ENCODE peak calls at places on chromosome 1, in nine cellular contexts. S is left ventricle myocardium inferior; B is CD8-positive, alpha-beta T cell; E is fibroblast of lung; T is SJSA1; D is cardiac muscle cell; L is dorsolateral prefrontal cortex; V is astrocyte; F is GM23338. H is an unnamed sample.

GRCh38 chr1:54812801-54813478 is 11.8 kb upstream of the TTC22 start:
- DNase-seq in S (no peak), B (no peak), E (no peak), T (peak), D (no peak), L (no peak), V (no peak), F (no peak), H (no peak)

GRCh38 chr1:28197682-28198415 is 21.4 kb upstream of the PTAFR start:
- DNase-seq in S (no peak), B (no peak), E (no peak), T (no peak), D (no peak), L (no peak), V (no peak), F (no peak), H (no peak)

GRCh38 chr1:206925116-206925736 is 3.5 kb upstream of the FCMR start:
- DNase-seq in S (no peak), B (peak), E (no peak), T (no peak), D (no peak), L (no peak), V (no peak), F (peak), H (no peak)

GRCh38 chr1:214967865-214968575 is 114.5 kb upstream of the KCNK2 start:
- DNase-seq in S (no peak), B (no peak), E (peak), T (no peak), D (peak), L (no peak), V (peak), F (no peak), H (peak)

GRCh38 chr1:236751385-236751784 is 43.7 kb upstream of the MTR start:
- DNase-seq in S (no peak), B (no peak), E (no peak), T (no peak), D (no peak), L (no peak), V (no peak), F (no peak), H (no peak)

GRCh38 chr1:155061381-155062150 is 2.0 kb upstream of the EFNA4 start:
- DNase-seq in S (peak), B (peak), E (peak), T (peak), D (peak), L (peak), V (peak), F (peak), H (peak)

GRCh38 chr1:59833991-59834390 is 19.2 kb downstream of the HOOK1 start:
- DNase-seq in S (no peak), B (no peak), E (no peak), T (no peak), D (no peak), L (no peak), V (no peak), F (no peak), H (no peak)

GRCh38 chr1:38005195-38006007 is at the start of gene FHL3:
- DNase-seq in S (peak), B (no peak), E (peak), T (peak), D (peak), L (peak), V (peak), F (peak), H (peak)

GRCh38 chr1:2583331-2583791 is 3.2 kb upstream of the PRXL2B start:
- DNase-seq in S (no peak), B (no peak), E (no peak), T (no peak), D (no peak), L (no peak), V (no peak), F (peak), H (no peak)

GRCh38 chr1:151944859-151945575 is 35.7 kb upstream of the THEM4 start:
- DNase-seq in S (no peak), B (no peak), E (no peak), T (no peak), D (no peak), L (no peak), V (no peak), F (no peak), H (no peak)

GRCh38 chr1:227736814-227737432 is 1.7 kb downstream of the SNAP47 start:
- DNase-seq in S (no peak), B (no peak), E (no peak), T (no peak), D (no peak), L (no peak), V (no peak), F (no peak), H (no peak)

GRCh38 chr1:90347366-90347765 is 352.5 kb downstream of the ZNF326 start:
- DNase-seq in S (no peak), B (no peak), E (no peak), T (no peak), D (no peak), L (no peak), V (no peak), F (no peak), H (no peak)

GRCh38 chr1:111032295-111032897 is 68.7 kb upstream of the LRIF1 start:
- DNase-seq in S (no peak), B (no peak), E (peak), T (no peak), D (peak), L (no peak), V (no peak), F (peak), H (peak)

GRCh38 chr1:5419501-5419900 is 572.7 kb downstream of the NPHP4 start:
- DNase-seq in S (no peak), B (no peak), E (no peak), T (no peak), D (no peak), L (no peak), V (no peak), F (no peak), H (no peak)

GRCh38 chr1:76835203-76835602 is 32.1 kb upstream of the ST6GALNAC5 start:
- DNase-seq in S (no peak), B (no peak), E (no peak), T (no peak), D (peak), L (no peak), V (peak), F (no peak), H (peak)

GRCh38 chr1:170360601-170361000 is 171.4 kb upstream of the GORAB start:
- DNase-seq in S (no peak), B (no peak), E (no peak), T (no peak), D (no peak), L (no peak), V (no peak), F (no peak), H (no peak)

GRCh38 chr1:40391688-40392145 is 18.2 kb downstream of the SMAP2 start:
- DNase-seq in S (no peak), B (no peak), E (no peak), T (no peak), D (no peak), L (no peak), V (no peak), F (no peak), H (no peak)

GRCh38 chr1:22540311-22540710 is 23.0 kb upstream of the EPHA8 start:
- DNase-seq in S (no peak), B (no peak), E (no peak), T (no peak), D (peak), L (no peak), V (no peak), F (no peak), H (no peak)

GRCh38 chr1:16608838-16609560 is 4.4 kb downstream of the NBPF1 start:
- DNase-seq in S (no peak), B (no peak), E (no peak), T (peak), D (no peak), L (no peak), V (no peak), F (no peak), H (no peak)

GRCh38 chr1:163275222-163275621 is 46.5 kb upstream of the NUF2 start:
- DNase-seq in S (no peak), B (no peak), E (no peak), T (no peak), D (no peak), L (no peak), V (peak), F (no peak), H (peak)

GRCh38 chr1:82398357-82398756 is 597.6 kb downstream of the ADGRL2 start:
- DNase-seq in S (no peak), B (no peak), E (no peak), T (no peak), D (peak), L (no peak), V (peak), F (no peak), H (no peak)

GRCh38 chr1:247337250-247337746 is 5.6 kb upstream of the ZNF496 start:
- DNase-seq in S (no peak), B (no peak), E (no peak), T (no peak), D (peak), L (no peak), V (no peak), F (no peak), H (no peak)

GRCh38 chr1:192476802-192477298 is 98.7 kb upstream of the RGS1 start:
- DNase-seq in S (peak), B (no peak), E (peak), T (no peak), D (peak), L (peak), V (peak), F (no peak), H (peak)

GRCh38 chr1:58805716-58806571 is 22.1 kb upstream of the JUN start:
- DNase-seq in S (no peak), B (no peak), E (no peak), T (no peak), D (no peak), L (no peak), V (no peak), F (no peak), H (no peak)

GRCh38 chr1:75708910-75709309 is 15.6 kb upstream of the ACADM start:
- DNase-seq in S (no peak), B (no peak), E (peak), T (no peak), D (no peak), L (no peak), V (no peak), F (no peak), H (no peak)

GRCh38 chr1:53525595-53525994 is 66.4 kb downstream of the DMRTB1 start:
- DNase-seq in S (no peak), B (no peak), E (no peak), T (no peak), D (no peak), L (no peak), V (no peak), F (peak), H (no peak)

GRCh38 chr1:110535985-110536384 is 17.0 kb upstream of the KCNA10 start:
- DNase-seq in S (no peak), B (no peak), E (no peak), T (no peak), D (no peak), L (no peak), V (no peak), F (no peak), H (no peak)

GRCh38 chr1:75614455-75615379 is 3.8 kb upstream of the SLC44A5 start:
- DNase-seq in S (peak), B (no peak), E (peak), T (peak), D (peak), L (peak), V (peak), F (peak), H (peak)

GRCh38 chr1:203368624-203369451 is 17.9 kb upstream of the FMOD start:
- DNase-seq in S (peak), B (no peak), E (peak), T (no peak), D (peak), L (no peak), V (no peak), F (no peak), H (peak)

GRCh38 chr1:200075938-200076546 is 48.5 kb downstream of the NR5A2 start:
- DNase-seq in S (no peak), B (no peak), E (peak), T (peak), D (peak), L (no peak), V (peak), F (peak), H (peak)

GRCh38 chr1:178094752-178095645 is 1.1 kb downstream of the RASAL2 start:
- DNase-seq in S (no peak), B (no peak), E (peak), T (no peak), D (peak), L (no peak), V (peak), F (no peak), H (peak)

GRCh38 chr1:92016720-92017316 is 13.0 kb upstream of the EPHX4 start:
- DNase-seq in S (no peak), B (no peak), E (no peak), T (no peak), D (no peak), L (no peak), V (no peak), F (no peak), H (no peak)

GRCh38 chr1:202268817-202269216 is 72.9 kb downstream of the UBE2T start:
- DNase-seq in S (no peak), B (no peak), E (no peak), T (peak), D (no peak), L (no peak), V (no peak), F (no peak), H (no peak)

GRCh38 chr1:70966018-70966638 is 81.5 kb downstream of the PTGER3 start:
- DNase-seq in S (no peak), B (no peak), E (peak), T (no peak), D (peak), L (no peak), V (no peak), F (peak), H (peak)

GRCh38 chr1:40392206-40392605 is 18.7 kb downstream of the SMAP2 start:
- DNase-seq in S (no peak), B (no peak), E (peak), T (peak), D (peak), L (no peak), V (peak), F (no peak), H (peak)

GRCh38 chr1:54537611-54538010 is 10.4 kb upstream of the ACOT11 start:
- DNase-seq in S (no peak), B (no peak), E (no peak), T (peak), D (no peak), L (no peak), V (no peak), F (no peak), H (no peak)

GRCh38 chr1:3900150-3900968 is at the start of gene C1orf174:
- DNase-seq in S (peak), B (peak), E (peak), T (peak), D (peak), L (peak), V (peak), F (peak), H (peak)

DNA sequence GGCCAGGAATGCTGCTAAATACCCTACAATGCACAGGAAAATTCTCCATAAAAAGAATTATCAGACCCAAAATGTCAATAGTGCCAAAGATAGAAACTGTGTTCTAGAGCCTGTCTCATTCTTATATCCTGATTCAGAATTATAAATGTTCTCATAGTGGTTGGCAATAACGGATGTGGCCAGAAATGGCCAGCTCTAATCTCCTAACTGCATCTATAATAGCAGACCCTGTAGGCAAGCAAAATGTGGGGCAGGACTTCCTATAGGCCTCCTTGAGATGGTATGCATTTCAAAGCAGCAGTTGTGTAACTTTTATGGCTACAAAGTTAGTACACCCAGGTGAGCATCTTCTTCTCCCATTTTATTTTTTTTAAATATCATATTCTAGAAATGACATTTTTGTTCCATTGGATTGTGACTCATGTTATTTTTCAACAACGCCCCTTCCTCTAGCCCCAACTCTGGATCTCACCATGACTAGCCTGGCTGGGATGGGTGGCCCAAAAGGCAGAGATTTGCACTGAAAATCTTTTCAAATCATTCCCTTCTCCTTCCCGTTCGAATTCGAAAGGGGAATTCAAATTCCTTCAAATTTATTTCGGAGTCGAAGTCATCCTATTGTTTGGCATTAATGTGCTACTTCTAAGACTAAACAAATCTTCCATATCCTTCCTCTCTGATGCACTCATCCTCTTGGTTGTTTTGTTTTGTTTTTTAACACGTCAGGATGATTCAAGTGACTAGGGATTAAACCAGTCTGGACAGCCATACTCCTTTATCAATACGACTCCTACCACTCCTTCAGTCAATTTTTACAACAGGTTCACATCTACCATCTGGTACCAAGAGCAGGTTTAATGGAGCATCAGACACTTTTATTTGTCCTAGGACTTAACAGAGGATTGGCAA is 95.6 kb upstream of the SGIP1 start:
- DNase-seq in S (no peak), B (no peak), E (no peak), T (no peak), D (no peak), L (no peak), V (no peak), F (no peak), H (no peak)
- H3K4me3 ChIP-seq in S (no peak), B (no peak), E (no peak), T (no peak), D (no peak), L (no peak), V (no peak), F (no peak), H (no peak)

GRCh38 chr1:222418654-222419053 is 129.2 kb downstream of the HHIPL2 start:
- DNase-seq in S (no peak), B (no peak), E (no peak), T (no peak), D (no peak), L (no peak), V (no peak), F (no peak), H (no peak)
- H3K4me3 ChIP-seq in S (no peak), B (no peak), E (no peak), T (no peak), D (no peak), L (no peak), V (no peak), F (no peak), H (no peak)

GRCh38 chr1:245317253-245317652 is 162.5 kb downstream of the KIF26B start:
- DNase-seq in S (no peak), B (no peak), E (no peak), T (no peak), D (no peak), L (no peak), V (no peak), F (no peak), H (no peak)
- H3K4me3 ChIP-seq in S (no peak), B (no peak), E (no peak), T (no peak), D (no peak), L (no peak), V (no peak), F (no peak), H (no peak)

GRCh38 chr1:160439718-160440117 is 39.4 kb downstream of the VANGL2 start:
- DNase-seq in S (no peak), B (no peak), E (no peak), T (no peak), D (no peak), L (no peak), V (no peak), F (no peak), H (no peak)

GRCh38 chr1:160438935-160439334 is 38.6 kb downstream of the VANGL2 start:
- DNase-seq in S (no peak), B (no peak), E (no peak), T (no peak), D (no peak), L (no peak), V (no peak), F (peak), H (no peak)

GRCh38 chr1:160438320-160438918 is 38.1 kb downstream of the VANGL2 start:
- DNase-seq in S (no peak), B (no peak), E (no peak), T (no peak), D (no peak), L (no peak), V (no peak), F (no peak), H (no peak)

GRCh38 chr1:160436975-160437374 is 36.6 kb downstream of the VANGL2 start:
- DNase-seq in S (no peak), B (no peak), E (no peak), T (no peak), D (peak), L (no peak), V (peak), F (no peak), H (peak)

GRCh38 chr1:160437432-160438319 is 37.3 kb downstream of the VANGL2 start:
- DNase-seq in S (no peak), B (no peak), E (peak), T (no peak), D (no peak), L (no peak), V (no peak), F (no peak), H (no peak)
- H3K4me3 ChIP-seq in S (peak), B (peak), E (peak), T (no peak), D (no peak), L (no peak), V (no peak), F (no peak), H (no peak)